ENCODE peak calls at places on chromosomes 3 and 15, in four cellular contexts. S is CD8-positive, alpha-beta T cell; R is tibial artery; N is Peyer's patch. L is an unnamed sample.

GRCh38 chr15:40545457-40545856 is 19.4 kb downstream of the CCDC32 start:
- DNase-seq in N (no peak), R (no peak), S (no peak), L (no peak)

GRCh38 chr15:62344806-62345539 is 179.9 kb upstream of the C2CD4B start:
- DNase-seq in S (peak; percentile 55), R (no peak), N (peak; percentile 64), L (no peak)

GRCh38 chr3:42660898-42661297 is 7.4 kb downstream of the ZBTB47 start:
- DNase-seq in R (no peak), S (no peak), N (no peak), L (no peak)

GRCh38 chr3:181966387-181966786 is 254.7 kb downstream of the SOX2 start:
- DNase-seq in R (no peak), S (no peak), N (no peak), L (no peak)

GRCh38 chr3:44065741-44066140 is 175.9 kb upstream of the TOPAZ1 start:
- DNase-seq in R (no peak), S (no peak), N (no peak), L (no peak)

GRCh38 chr3:66362541-66362941 is 138.3 kb downstream of the LRIG1 start:
- DNase-seq in S (no peak), R (no peak), N (no peak), L (no peak)

GRCh38 chr15:84638103-84638502 is 16.0 kb downstream of the WDR73 start:
- DNase-seq in R (no peak), N (no peak), S (no peak), L (no peak)

GRCh38 chr3:128385080-128385832 is 81.4 kb downstream of the DNAJB8 start:
- DNase-seq in R (peak; percentile 72), S (no peak), N (no peak), L (no peak)

GRCh38 chr3:160401301-160402095 is 2.0 kb downstream of the SMC4 start:
- DNase-seq in R (no peak), N (no peak), S (no peak), L (peak; percentile 75)

GRCh38 chr3:102194760-102195159 is 240.1 kb upstream of the ZPLD1 start:
- DNase-seq in R (no peak), S (no peak), N (no peak), L (no peak)

GRCh38 chr3:139537325-139537724 is 2.2 kb downstream of the RBP1 start:
- DNase-seq in R (no peak), N (no peak), S (no peak), L (no peak)

GRCh38 chr3:36792342-36792741 is 28.0 kb upstream of the DCLK3 start:
- DNase-seq in S (no peak), R (no peak), N (no peak), L (no peak)

GRCh38 chr3:170467007-170467406 is 48.3 kb downstream of the CLDN11 start:
- DNase-seq in S (no peak), R (no peak), N (no peak), L (no peak)

GRCh38 chr15:64761156-64761555 is 14.2 kb downstream of the RBPMS2 start:
- DNase-seq in S (no peak), R (no peak), N (no peak), L (no peak)

GRCh38 chr3:126394977-126395321 is 240 bp downstream of the CFAP100 start:
- DNase-seq in N (no peak), S (no peak), R (no peak), L (no peak)

GRCh38 chr3:12195231-12195630 is 36.5 kb upstream of the TIMP4 start:
- DNase-seq in S (no peak), N (no peak), R (no peak), L (no peak)

GRCh38 chr3:193960485-193961172 is 175.3 kb upstream of the HES1 start:
- DNase-seq in N (peak; percentile 61), R (no peak), S (no peak), L (no peak)

GRCh38 chr3:120673116-120673515 is 8.9 kb downstream of the HGD start:
- DNase-seq in N (no peak), S (no peak), R (no peak), L (no peak)

GRCh38 chr3:136831461-136831860 is 12.5 kb downstream of the SLC35G2 start:
- DNase-seq in N (no peak), S (no peak), R (no peak), L (no peak)

GRCh38 chr3:189369636-189370035 is 197.9 kb downstream of the TPRG1 start:
- DNase-seq in N (no peak), R (no peak), S (no peak), L (no peak)

GRCh38 chr3:4410174-4410573 is 56.9 kb downstream of the SUMF1 start:
- DNase-seq in N (no peak), S (no peak), R (no peak), L (no peak)

GRCh38 chr3:65126527-65127440 is 439.0 kb upstream of the ADAMTS9 start:
- DNase-seq in N (no peak), S (no peak), R (no peak), L (peak; percentile 36)

GRCh38 chr3:37861540-37862051 is at the start of gene CTDSPL:
- DNase-seq in R (no peak), N (peak; percentile 84), S (no peak), L (no peak)

DNA sequence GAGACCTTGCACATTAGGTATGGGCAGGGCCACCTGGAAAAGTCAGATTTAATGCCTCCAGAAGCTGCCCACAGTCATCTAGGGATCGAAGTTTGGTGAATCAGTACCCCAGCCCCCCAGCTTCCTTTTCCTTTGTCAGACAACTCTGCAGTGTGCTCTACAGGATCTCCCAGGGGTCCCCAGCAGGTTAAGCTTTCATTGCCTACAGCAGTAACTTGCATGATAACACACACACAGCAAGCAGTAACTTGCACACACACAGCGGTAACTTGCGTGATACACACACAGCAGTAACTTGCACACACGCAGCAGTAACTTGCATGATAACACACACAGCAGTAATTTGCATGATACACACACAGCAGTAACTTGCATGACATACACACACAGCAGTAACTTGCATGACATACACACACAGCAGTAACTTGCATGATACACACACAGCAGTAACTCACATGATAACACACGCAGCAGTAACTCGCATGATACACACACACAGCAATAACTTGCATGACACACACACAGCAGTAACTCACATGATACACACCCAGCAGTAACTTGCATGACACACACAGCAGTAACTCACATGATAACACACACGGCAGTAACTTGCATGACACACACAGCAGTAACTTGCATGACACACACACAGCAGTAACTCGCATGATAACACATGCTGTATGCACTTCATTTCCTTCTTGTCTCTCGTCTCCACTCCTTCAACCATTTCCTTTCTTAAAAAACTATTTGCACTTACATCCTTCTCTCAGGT is 131.1 kb downstream of the UACA start:
- DNase-seq in S (no peak), R (no peak), N (no peak), L (no peak)
- H3K4me3 ChIP-seq in S (no peak overlapping the region), R (no peak overlapping the region), N (no peak overlapping the region), L (no peak overlapping the region)

GRCh38 chr15:98476559-98476958 is 171.8 kb upstream of the IGF1R start:
- DNase-seq in S (no peak), R (no peak), N (no peak), L (no peak)
- H3K9me3 ChIP-seq in S (no peaks in the 10 kb centered on the region), R (peaks cover 20% of the 10 kb centered on the region), N (no peaks in the 10 kb centered on the region), L (peaks cover 2% of the 10 kb centered on the region)

GRCh38 chr15:80404719-80405553 is 754 bp downstream of the ARNT2 start:
- DNase-seq in R (no peak), N (no peak), S (no peak), L (no peak)
- H3K27me3 ChIP-seq in R (no peaks in the 10 kb centered on the region), N (no peaks in the 10 kb centered on the region), S (no peaks in the 10 kb centered on the region), L (peaks cover 49% of the 10 kb centered on the region)

GRCh38 chr3:27043328-27043956 is 325.7 kb downstream of the NEK10 start:
- DNase-seq in S (no peak), N (no peak), R (no peak), L (no peak)
- H3K4me3 ChIP-seq in S (no peak overlapping the region), N (no peak overlapping the region), R (no peak overlapping the region), L (no peak overlapping the region)